ENCODE peak calls at places on chromosomes 12 and 14, in five cellular contexts. One of them, this sample, is unnamed.

GRCh38 chr14:74140374-74140850 is 55.7 kb downstream of the LIN52 start:
- DNase-seq in AML-193: no peak
- DNase-seq in left lung: no peak
- DNase-seq in stimulated activated CD4-positive, alpha-beta T cell treated with anti-CD3 and anti-CD28 coated beads, Interleukin-1b, Interleukin-23, amount 100 ng/mL, for 1 hour: no peak
- DNase-seq in AG09309: no peak
- DNase-seq in this sample: peak; percentile 99

GRCh38 chr14:71521238-71521637 is 411.0 kb upstream of the RGS6 start:
- DNase-seq in AML-193: no peak
- DNase-seq in stimulated activated CD4-positive, alpha-beta T cell treated with anti-CD3 and anti-CD28 coated beads, Interleukin-1b, Interleukin-23, amount 100 ng/mL, for 1 hour: no peak
- DNase-seq in left lung: no peak
- DNase-seq in AG09309: no peak
- DNase-seq in this sample: no peak

GRCh38 chr12:95815635-95816212 is 25.2 kb upstream of the NTN4 start:
- DNase-seq in AG09309: no peak
- DNase-seq in stimulated activated CD4-positive, alpha-beta T cell treated with anti-CD3 and anti-CD28 coated beads, Interleukin-1b, Interleukin-23, amount 100 ng/mL, for 1 hour: no peak
- DNase-seq in AML-193: peak; percentile 44
- DNase-seq in left lung: no peak
- DNase-seq in this sample: peak; percentile 23

GRCh38 chr12:106917503-106917902 is 38.2 kb upstream of the TMEM263 start:
- DNase-seq in AG09309: no peak
- DNase-seq in stimulated activated CD4-positive, alpha-beta T cell treated with anti-CD3 and anti-CD28 coated beads, Interleukin-1b, Interleukin-23, amount 100 ng/mL, for 1 hour: no peak
- DNase-seq in left lung: no peak
- DNase-seq in AML-193: no peak
- DNase-seq in this sample: no peak

GRCh38 chr14:65230287-65230728 is 128.0 kb upstream of the MAX start:
- DNase-seq in AG09309: no peak
- DNase-seq in left lung: no peak
- DNase-seq in stimulated activated CD4-positive, alpha-beta T cell treated with anti-CD3 and anti-CD28 coated beads, Interleukin-1b, Interleukin-23, amount 100 ng/mL, for 1 hour: no peak
- DNase-seq in AML-193: no peak
- DNase-seq in this sample: peak; percentile 80

GRCh38 chr12:19140381-19141236 is 11.1 kb downstream of the PLEKHA5 start:
- DNase-seq in AML-193: no peak
- DNase-seq in AG09309: no peak
- DNase-seq in stimulated activated CD4-positive, alpha-beta T cell treated with anti-CD3 and anti-CD28 coated beads, Interleukin-1b, Interleukin-23, amount 100 ng/mL, for 1 hour: no peak
- DNase-seq in left lung: no peak
- DNase-seq in this sample: no peak

GRCh38 chr12:25723921-25724491 is 170.9 kb upstream of the LMNTD1 start:
- DNase-seq in AG09309: no peak
- DNase-seq in left lung: no peak
- DNase-seq in stimulated activated CD4-positive, alpha-beta T cell treated with anti-CD3 and anti-CD28 coated beads, Interleukin-1b, Interleukin-23, amount 100 ng/mL, for 1 hour: no peak
- DNase-seq in AML-193: no peak
- DNase-seq in this sample: no peak

GRCh38 chr12:104799458-104799857 is 158.6 kb downstream of the SLC41A2 start:
- DNase-seq in AG09309: no peak
- DNase-seq in left lung: no peak
- DNase-seq in stimulated activated CD4-positive, alpha-beta T cell treated with anti-CD3 and anti-CD28 coated beads, Interleukin-1b, Interleukin-23, amount 100 ng/mL, for 1 hour: no peak
- DNase-seq in AML-193: no peak
- DNase-seq in this sample: no peak

GRCh38 chr12:67996347-67996746 is 7.1 kb downstream of the IFNG-AS1 start:
- DNase-seq in AML-193: no peak
- DNase-seq in AG09309: no peak
- DNase-seq in stimulated activated CD4-positive, alpha-beta T cell treated with anti-CD3 and anti-CD28 coated beads, Interleukin-1b, Interleukin-23, amount 100 ng/mL, for 1 hour: no peak
- DNase-seq in left lung: no peak
- DNase-seq in this sample: no peak

GRCh38 chr14:53378142-53378541 is 225.0 kb upstream of the DDHD1 start:
- DNase-seq in AG09309: no peak
- DNase-seq in left lung: no peak
- DNase-seq in AML-193: no peak
- DNase-seq in stimulated activated CD4-positive, alpha-beta T cell treated with anti-CD3 and anti-CD28 coated beads, Interleukin-1b, Interleukin-23, amount 100 ng/mL, for 1 hour: no peak
- DNase-seq in this sample: no peak

GRCh38 chr14:97571861-97572555 is 774.8 kb downstream of the VRK1 start:
- DNase-seq in AML-193: no peak
- DNase-seq in AG09309: no peak
- DNase-seq in stimulated activated CD4-positive, alpha-beta T cell treated with anti-CD3 and anti-CD28 coated beads, Interleukin-1b, Interleukin-23, amount 100 ng/mL, for 1 hour: no peak
- DNase-seq in left lung: peak; percentile 62
- DNase-seq in this sample: no peak

GRCh38 chr12:72491399-72491798 is 219.2 kb downstream of the TRHDE start:
- DNase-seq in stimulated activated CD4-positive, alpha-beta T cell treated with anti-CD3 and anti-CD28 coated beads, Interleukin-1b, Interleukin-23, amount 100 ng/mL, for 1 hour: no peak
- DNase-seq in left lung: no peak
- DNase-seq in AG09309: peak; percentile 8
- DNase-seq in AML-193: no peak
- DNase-seq in this sample: no peak